ENCODE peak calls at places on chromosome 2, in five cellular contexts. One of them, this sample, is unnamed.

GRCh38 chr2:148515976-148516375 is 128.6 kb upstream of the EPC2 start:
- DNase-seq in hepatocyte: no peak
- DNase-seq in bronchial epithelial cell: no peak
- DNase-seq in AG04450: peak
- DNase-seq in IMR-90: peak
- DNase-seq in this sample: no peak

GRCh38 chr2:83162421-83162820 is 1296.7 kb downstream of the SUCLG1 start:
- DNase-seq in hepatocyte: no peak
- DNase-seq in bronchial epithelial cell: peak
- DNase-seq in AG04450: no peak
- DNase-seq in IMR-90: no peak
- DNase-seq in this sample: no peak

GRCh38 chr2:11371099-11371937 is 26.9 kb upstream of the ROCK2 start:
- DNase-seq in hepatocyte: no peak
- DNase-seq in bronchial epithelial cell: no peak
- DNase-seq in AG04450: no peak
- DNase-seq in IMR-90: no peak
- DNase-seq in this sample: no peak

GRCh38 chr2:71071681-71072398 is 3.4 kb downstream of the NAGK start:
- DNase-seq in hepatocyte: no peak
- DNase-seq in bronchial epithelial cell: peak
- DNase-seq in AG04450: no peak
- DNase-seq in IMR-90: no peak
- DNase-seq in this sample: no peak

GRCh38 chr2:232883116-232883721 is 13.2 kb downstream of the SNORC start:
- DNase-seq in hepatocyte: no peak
- DNase-seq in bronchial epithelial cell: no peak
- DNase-seq in AG04450: no peak
- DNase-seq in IMR-90: no peak
- DNase-seq in this sample: no peak

GRCh38 chr2:239360008-239360407 is 40.8 kb downstream of the HDAC4 start:
- DNase-seq in hepatocyte: no peak
- DNase-seq in bronchial epithelial cell: no peak
- DNase-seq in AG04450: no peak
- DNase-seq in IMR-90: no peak
- DNase-seq in this sample: no peak

GRCh38 chr2:236642584-236643291 is 73.1 kb downstream of the ACKR3 start:
- DNase-seq in hepatocyte: peak
- DNase-seq in bronchial epithelial cell: peak
- DNase-seq in AG04450: peak
- DNase-seq in IMR-90: peak
- DNase-seq in this sample: peak

GRCh38 chr2:184875911-184876310 is 277.6 kb downstream of the ZNF804A start:
- DNase-seq in hepatocyte: no peak
- DNase-seq in bronchial epithelial cell: no peak
- DNase-seq in AG04450: no peak
- DNase-seq in IMR-90: no peak
- DNase-seq in this sample: no peak

GRCh38 chr2:73324126-73324525 is 30.8 kb upstream of the EGR4 start:
- DNase-seq in hepatocyte: no peak
- DNase-seq in bronchial epithelial cell: no peak
- DNase-seq in AG04450: no peak
- DNase-seq in IMR-90: no peak
- DNase-seq in this sample: no peak

GRCh38 chr2:237354930-237355329 is 59.0 kb downstream of the COL6A3 start:
- DNase-seq in hepatocyte: no peak
- DNase-seq in bronchial epithelial cell: peak
- DNase-seq in AG04450: no peak
- DNase-seq in IMR-90: peak
- DNase-seq in this sample: peak

GRCh38 chr2:229943770-229944449 is 21.6 kb downstream of the FBXO36 start:
- DNase-seq in hepatocyte: no peak
- DNase-seq in bronchial epithelial cell: no peak
- DNase-seq in AG04450: no peak
- DNase-seq in IMR-90: peak
- DNase-seq in this sample: no peak

GRCh38 chr2:101704046-101704466 is 6.5 kb downstream of the MAP4K4 start:
- DNase-seq in hepatocyte: peak
- DNase-seq in bronchial epithelial cell: peak
- DNase-seq in AG04450: peak
- DNase-seq in IMR-90: peak
- DNase-seq in this sample: peak

GRCh38 chr2:37886745-37887144 is 38.3 kb upstream of the RMDN2 start:
- DNase-seq in hepatocyte: no peak
- DNase-seq in bronchial epithelial cell: no peak
- DNase-seq in AG04450: no peak
- DNase-seq in IMR-90: peak
- DNase-seq in this sample: peak

GRCh38 chr2:34849827-34850226 is 1250.7 kb upstream of the FAM98A start:
- DNase-seq in hepatocyte: no peak
- DNase-seq in bronchial epithelial cell: no peak
- DNase-seq in AG04450: no peak
- DNase-seq in IMR-90: no peak
- DNase-seq in this sample: no peak

GRCh38 chr2:102442967-102443828 is 20.2 kb downstream of the IL18RAP start:
- DNase-seq in hepatocyte: peak
- DNase-seq in bronchial epithelial cell: peak
- DNase-seq in AG04450: no peak
- DNase-seq in IMR-90: peak
- DNase-seq in this sample: peak

GRCh38 chr2:67641709-67642397 is 244.7 kb downstream of the ETAA1 start:
- DNase-seq in hepatocyte: peak
- DNase-seq in bronchial epithelial cell: peak
- DNase-seq in AG04450: no peak
- DNase-seq in IMR-90: peak
- DNase-seq in this sample: peak

GRCh38 chr2:46922606-46923005 is 7.0 kb upstream of the MCFD2 start:
- DNase-seq in hepatocyte: no peak
- DNase-seq in bronchial epithelial cell: no peak
- DNase-seq in AG04450: no peak
- DNase-seq in IMR-90: no peak
- DNase-seq in this sample: no peak

GRCh38 chr2:62303818-62304217 is 107.9 kb downstream of the B3GNT2 start:
- DNase-seq in hepatocyte: no peak
- DNase-seq in bronchial epithelial cell: no peak
- DNase-seq in AG04450: no peak
- DNase-seq in IMR-90: no peak
- DNase-seq in this sample: no peak

GRCh38 chr2:101380376-101380775 is 6.9 kb downstream of the CREG2 start:
- DNase-seq in hepatocyte: no peak
- DNase-seq in bronchial epithelial cell: peak
- DNase-seq in AG04450: peak
- DNase-seq in IMR-90: peak
- DNase-seq in this sample: peak

GRCh38 chr2:203594541-203594940 is 59.4 kb upstream of the RAPH1 start:
- DNase-seq in hepatocyte: no peak
- DNase-seq in bronchial epithelial cell: no peak
- DNase-seq in AG04450: no peak
- DNase-seq in IMR-90: peak
- DNase-seq in this sample: peak

GRCh38 chr2:57759131-57759530 is 287.5 kb upstream of the VRK2 start:
- DNase-seq in hepatocyte: no peak
- DNase-seq in bronchial epithelial cell: no peak
- DNase-seq in AG04450: no peak
- DNase-seq in IMR-90: no peak
- DNase-seq in this sample: no peak

GRCh38 chr2:223019390-223019930 is 32.5 kb upstream of the KCNE4 start:
- DNase-seq in hepatocyte: no peak
- DNase-seq in bronchial epithelial cell: no peak
- DNase-seq in AG04450: no peak
- DNase-seq in IMR-90: no peak
- DNase-seq in this sample: no peak

GRCh38 chr2:58560531-58560930 is 319.4 kb upstream of the FANCL start:
- DNase-seq in hepatocyte: no peak
- DNase-seq in bronchial epithelial cell: no peak
- DNase-seq in AG04450: no peak
- DNase-seq in IMR-90: no peak
- DNase-seq in this sample: no peak

GRCh38 chr2:20033341-20033740 is 18.1 kb downstream of the LAPTM4A start:
- DNase-seq in hepatocyte: no peak
- DNase-seq in bronchial epithelial cell: no peak
- DNase-seq in AG04450: no peak
- DNase-seq in IMR-90: no peak
- DNase-seq in this sample: no peak

GRCh38 chr2:39666489-39667141 is 898 bp downstream of the TMEM178A start:
- DNase-seq in hepatocyte: no peak
- DNase-seq in bronchial epithelial cell: no peak
- DNase-seq in AG04450: no peak
- DNase-seq in IMR-90: no peak
- DNase-seq in this sample: no peak

GRCh38 chr2:232655392-232655791 is 22.0 kb downstream of the EFHD1 start:
- DNase-seq in hepatocyte: no peak
- DNase-seq in bronchial epithelial cell: no peak
- DNase-seq in AG04450: no peak
- DNase-seq in IMR-90: no peak
- DNase-seq in this sample: no peak

GRCh38 chr2:161964070-161964645 is 109.9 kb downstream of the DPP4 start:
- DNase-seq in hepatocyte: no peak
- DNase-seq in bronchial epithelial cell: no peak
- DNase-seq in AG04450: no peak
- DNase-seq in IMR-90: no peak
- DNase-seq in this sample: no peak

GRCh38 chr2:161965994-161966393 is 108.0 kb downstream of the DPP4 start:
- DNase-seq in hepatocyte: no peak
- DNase-seq in bronchial epithelial cell: no peak
- DNase-seq in AG04450: no peak
- DNase-seq in IMR-90: peak
- DNase-seq in this sample: no peak

GRCh38 chr2:161956751-161957150 is 117.3 kb downstream of the DPP4 start:
- DNase-seq in hepatocyte: no peak
- DNase-seq in bronchial epithelial cell: no peak
- DNase-seq in AG04450: no peak
- DNase-seq in IMR-90: no peak
- DNase-seq in this sample: no peak

GRCh38 chr2:161961046-161961445 is 113.0 kb downstream of the DPP4 start:
- DNase-seq in hepatocyte: no peak
- DNase-seq in bronchial epithelial cell: no peak
- DNase-seq in AG04450: no peak
- DNase-seq in IMR-90: no peak
- DNase-seq in this sample: no peak
- TF ChIP-seq CTCF in hepatocyte: no peak
- TF ChIP-seq CTCF in bronchial epithelial cell: no peak
- TF ChIP-seq CTCF in AG04450: no peak
- TF ChIP-seq CTCF in IMR-90: no peak
- TF ChIP-seq CTCF in this sample: no peak

DNA sequence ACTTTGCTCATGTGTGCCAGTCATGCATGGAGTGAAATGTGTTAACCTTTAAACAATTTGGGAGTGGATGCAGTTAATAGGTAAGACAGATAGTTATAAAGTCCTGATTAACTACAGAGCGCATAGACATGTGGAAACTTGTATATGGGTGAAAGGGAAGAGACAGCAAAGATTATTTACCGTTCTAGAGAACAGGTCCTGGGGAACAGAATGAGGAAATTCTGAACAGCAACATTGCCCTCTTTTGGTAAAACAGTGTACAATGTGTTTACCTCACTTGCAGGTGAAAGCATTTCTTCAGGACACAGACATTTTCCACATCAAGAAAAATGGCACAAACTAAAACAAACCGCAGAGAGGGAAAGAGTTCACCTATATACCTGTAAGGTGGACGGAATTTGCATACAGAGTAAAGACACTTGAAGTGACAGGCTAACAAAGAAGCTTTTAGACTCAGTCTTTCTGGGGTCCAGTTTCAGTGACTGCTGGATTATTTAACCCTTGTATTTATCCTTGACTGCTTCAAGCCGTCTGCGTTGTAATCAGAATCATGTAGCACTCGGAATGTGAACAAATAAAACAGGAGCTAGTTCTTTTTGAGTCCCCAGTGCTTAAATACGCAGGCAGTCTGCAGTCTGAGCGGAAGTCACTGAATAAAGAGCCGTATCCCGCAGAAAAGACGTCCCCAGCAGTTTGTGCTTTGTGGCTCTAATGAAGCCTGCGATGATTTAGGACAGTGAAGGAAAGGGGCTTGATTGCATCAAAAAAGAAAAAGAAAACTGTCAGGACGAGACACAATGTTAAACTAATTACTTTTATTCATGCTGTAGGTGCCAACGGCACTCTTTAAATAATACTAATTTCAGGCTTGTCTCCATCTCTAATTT is 364.8 kb upstream of the GALNT5 start:
- DNase-seq in hepatocyte: peak
- DNase-seq in bronchial epithelial cell: peak
- DNase-seq in AG04450: no peak
- DNase-seq in IMR-90: peak
- DNase-seq in this sample: peak
- TF ChIP-seq CTCF in hepatocyte: peak
- TF ChIP-seq CTCF in bronchial epithelial cell: peak
- TF ChIP-seq CTCF in AG04450: peak
- TF ChIP-seq CTCF in IMR-90: peak
- TF ChIP-seq CTCF in this sample: peak

GRCh38 chr2:9258953-9259399 is 52.4 kb downstream of the ASAP2 start:
- DNase-seq in hepatocyte: no peak
- DNase-seq in bronchial epithelial cell: no peak
- DNase-seq in AG04450: no peak
- DNase-seq in IMR-90: no peak
- DNase-seq in this sample: no peak

GRCh38 chr2:9255416-9255815 is 48.8 kb downstream of the ASAP2 start:
- DNase-seq in hepatocyte: no peak
- DNase-seq in bronchial epithelial cell: no peak
- DNase-seq in AG04450: no peak
- DNase-seq in IMR-90: no peak
- DNase-seq in this sample: no peak

GRCh38 chr2:9258501-9258900 is 51.9 kb downstream of the ASAP2 start:
- DNase-seq in hepatocyte: no peak
- DNase-seq in bronchial epithelial cell: no peak
- DNase-seq in AG04450: no peak
- DNase-seq in IMR-90: no peak
- DNase-seq in this sample: no peak

GRCh38 chr2:9256147-9256546 is 49.5 kb downstream of the ASAP2 start:
- DNase-seq in hepatocyte: no peak
- DNase-seq in bronchial epithelial cell: no peak
- DNase-seq in AG04450: no peak
- DNase-seq in IMR-90: no peak
- DNase-seq in this sample: no peak

DNA sequence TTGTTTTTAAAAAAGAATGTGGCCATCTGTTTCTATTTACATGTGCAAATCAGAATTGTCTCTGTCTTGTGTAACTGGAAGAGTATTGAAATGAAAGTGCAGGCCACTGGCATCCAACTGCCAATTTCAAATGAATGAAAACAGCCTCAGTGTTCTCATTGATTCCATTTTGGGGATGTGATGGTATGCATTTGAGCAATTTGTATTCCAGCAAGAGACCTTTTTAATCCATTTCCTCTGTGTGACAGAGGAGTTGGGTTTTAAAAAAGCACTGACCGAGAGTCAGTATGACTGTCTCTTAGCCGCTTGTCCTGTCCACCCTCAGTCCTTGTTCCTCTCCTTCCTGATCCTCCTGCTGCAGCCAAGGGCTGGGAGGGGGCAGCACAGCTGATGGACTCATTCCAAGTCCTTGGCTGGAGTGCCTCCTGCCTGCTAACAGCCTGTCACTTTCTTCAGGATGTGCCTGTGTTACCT is 50.0 kb downstream of the ASAP2 start:
- DNase-seq in hepatocyte: no peak
- DNase-seq in bronchial epithelial cell: no peak
- DNase-seq in AG04450: no peak
- DNase-seq in IMR-90: no peak
- DNase-seq in this sample: peak
- TF ChIP-seq CTCF in hepatocyte: no peak
- TF ChIP-seq CTCF in bronchial epithelial cell: no peak
- TF ChIP-seq CTCF in AG04450: no peak
- TF ChIP-seq CTCF in IMR-90: no peak
- TF ChIP-seq CTCF in this sample: no peak

GRCh38 chr2:207458582-207458981 is 71.2 kb upstream of the CREB1 start:
- DNase-seq in hepatocyte: no peak
- DNase-seq in bronchial epithelial cell: no peak
- DNase-seq in AG04450: no peak
- DNase-seq in IMR-90: no peak
- DNase-seq in this sample: no peak
- TF ChIP-seq CTCF in hepatocyte: no peak
- TF ChIP-seq CTCF in bronchial epithelial cell: peak
- TF ChIP-seq CTCF in AG04450: no peak
- TF ChIP-seq CTCF in IMR-90: no peak
- TF ChIP-seq CTCF in this sample: no peak

This sample was measured in HFFc6.